ENCODE peak calls at places on chromosome 7, in six cellular contexts. C, Z, O, F, R and T are unnamed samples.

GRCh38 chr7:11290859-11291258 is 317.2 kb downstream of the PHF14 start:
- DNase-seq in Z (no peak), C (no peak), O (no peak), F (no peak), R (no peak), T (no peak)

GRCh38 chr7:34900891-34901493 is 136.3 kb downstream of the DPY19L1 start:
- DNase-seq in Z (no peak), C (peak), F (no peak), O (no peak), R (peak), T (no peak)

GRCh38 chr7:149714910-149715471 is 58.4 kb downstream of the ZNF467 start:
- DNase-seq in O (peak), Z (peak), C (no peak), R (no peak), F (peak), T (no peak)

GRCh38 chr7:7564323-7564780 is 2.3 kb upstream of the MIOS start:
- DNase-seq in R (no peak), F (no peak), O (no peak), Z (no peak), C (peak), T (peak)

GRCh38 chr7:128078309-128078708 is 47.1 kb upstream of the LRRC4 start:
- DNase-seq in O (no peak), C (no peak), R (no peak), F (no peak), Z (no peak), T (no peak)

GRCh38 chr7:101940830-101941229 is 123.4 kb downstream of the CUX1 start:
- DNase-seq in O (no peak), R (peak), C (no peak), F (no peak), Z (peak), T (no peak)

GRCh38 chr7:76011437-76011836 is 17.0 kb upstream of the TMEM120A start:
- DNase-seq in R (no peak), Z (no peak), F (no peak), O (no peak), C (no peak), T (no peak)

GRCh38 chr7:134571101-134571500 is 22.2 kb downstream of the AKR1B15 start:
- DNase-seq in R (no peak), C (no peak), Z (no peak), O (no peak), F (no peak), T (no peak)

GRCh38 chr7:79893991-79894390 is 240.6 kb upstream of the GNAI1 start:
- DNase-seq in C (no peak), R (no peak), O (no peak), Z (no peak), F (no peak), T (no peak)

GRCh38 chr7:42142089-42142488 is 94.9 kb downstream of the GLI3 start:
- DNase-seq in O (no peak), R (no peak), C (no peak), F (no peak), Z (no peak), T (no peak)

GRCh38 chr7:43204081-43204480 is 91.6 kb downstream of the HECW1 start:
- DNase-seq in C (no peak), R (no peak), O (no peak), F (no peak), Z (no peak), T (no peak)

GRCh38 chr7:155584763-155585531 is 38.6 kb upstream of the CNPY1 start:
- DNase-seq in C (no peak), F (no peak), O (peak), R (no peak), Z (peak), T (peak)

GRCh38 chr7:133649593-133649992 is 396.7 kb downstream of the EXOC4 start:
- DNase-seq in R (no peak), Z (no peak), O (no peak), F (no peak), C (no peak), T (no peak)

GRCh38 chr7:32140540-32140939 is 70.3 kb upstream of the PDE1C start:
- DNase-seq in O (no peak), R (no peak), F (no peak), Z (no peak), C (no peak), T (no peak)

GRCh38 chr7:24368161-24368560 is 84.2 kb downstream of the NPY start:
- DNase-seq in R (no peak), C (no peak), Z (no peak), F (no peak), O (no peak), T (no peak)

GRCh38 chr7:51009716-51010496 is 227.2 kb upstream of the GRB10 start:
- DNase-seq in O (no peak), Z (no peak), C (no peak), F (no peak), R (no peak), T (no peak)

GRCh38 chr7:158740013-158740656 is 35.5 kb upstream of the NCAPG2 start:
- DNase-seq in C (no peak), F (no peak), Z (peak), R (no peak), O (no peak), T (peak)

GRCh38 chr7:131071786-131072504 is 255.7 kb upstream of the MKLN1 start:
- DNase-seq in O (no peak), Z (peak), C (no peak), R (peak), F (no peak), T (no peak)

GRCh38 chr7:24824896-24825295 is 67.6 kb upstream of the GSDME start:
- DNase-seq in F (no peak), R (no peak), O (no peak), C (no peak), Z (no peak), T (no peak)

GRCh38 chr7:26891400-26892355 is 27.3 kb upstream of the SKAP2 start:
- DNase-seq in C (no peak), F (no peak), Z (no peak), R (no peak), O (no peak), T (no peak)

DNA sequence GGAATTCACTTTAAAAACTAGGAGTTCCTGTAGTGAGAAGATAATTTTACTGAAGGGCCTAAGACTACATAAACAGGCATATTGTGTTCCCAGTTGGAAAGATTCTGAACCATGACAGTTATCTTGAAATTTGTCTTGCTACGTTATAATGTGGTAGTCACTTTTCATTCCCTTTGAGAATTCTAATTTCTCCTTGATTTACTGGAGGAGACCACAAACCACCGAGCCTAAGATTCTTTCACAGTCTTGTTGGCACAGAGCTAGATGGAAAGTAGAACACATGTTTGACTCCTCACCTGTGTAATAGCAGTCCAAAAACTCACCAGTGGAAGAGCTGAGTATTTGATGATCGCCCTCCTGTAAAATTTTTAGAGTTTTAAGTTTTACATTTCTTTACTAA is 4.9 kb downstream of the ARMC10 start:
- DNase-seq in C (no peak), R (no peak), O (no peak), Z (no peak), F (no peak), T (no peak)
- H3K27ac ChIP-seq in C (no peak), R (no peak), O (no peak), Z (no peak), F (no peak), T (no peak)

GRCh38 chr7:84637568-84638338 is 443.2 kb upstream of the SEMA3A start:
- DNase-seq in Z (no peak), F (peak), O (no peak), C (no peak), R (peak), T (no peak)

GRCh38 chr7:84647797-84648762 is 453.5 kb upstream of the SEMA3A start:
- DNase-seq in O (no peak), C (no peak), Z (no peak), R (no peak), F (no peak), T (no peak)

GRCh38 chr7:84638339-84638697 is 443.7 kb upstream of the SEMA3A start:
- DNase-seq in C (no peak), R (no peak), Z (no peak), O (no peak), F (no peak), T (no peak)

GRCh38 chr7:84640637-84641036 is 446.0 kb upstream of the SEMA3A start:
- DNase-seq in F (no peak), C (no peak), O (no peak), R (peak), Z (no peak), T (no peak)

DNA sequence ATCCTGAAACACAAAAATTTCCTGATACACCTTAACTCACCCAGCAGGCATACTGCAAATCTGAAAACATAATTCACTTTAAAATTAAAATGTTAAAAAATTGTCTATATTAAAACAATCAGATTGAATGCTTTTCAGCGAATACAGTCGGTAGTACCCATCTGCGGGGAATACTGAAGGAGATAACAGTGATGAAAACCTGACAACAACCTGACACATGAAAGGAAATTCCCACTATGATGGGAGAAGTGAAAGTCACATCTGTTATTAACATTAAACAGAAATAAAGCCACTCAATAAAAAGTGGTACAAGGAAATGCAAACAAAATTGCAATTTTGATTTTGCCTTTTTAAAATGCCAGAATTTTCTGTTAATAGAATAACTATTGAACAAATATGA is 448.0 kb upstream of the SEMA3A start:
- DNase-seq in O (no peak), C (no peak), F (no peak), R (no peak), Z (no peak), T (no peak)
- TF ChIP-seq POLR2AphosphoS5 in O (no peak), C (no peak), F (no peak), R (no peak), Z (no peak), T (no peak)

GRCh38 chr7:126449621-126450268 is 803.0 kb downstream of the GRM8 start:
- DNase-seq in F (no peak), O (no peak), Z (no peak), C (no peak), R (no peak), T (no peak)

GRCh38 chr7:126445991-126446390 is 806.8 kb downstream of the GRM8 start:
- DNase-seq in O (no peak), Z (no peak), C (no peak), R (no peak), F (no peak), T (no peak)

GRCh38 chr7:126447984-126448383 is 804.8 kb downstream of the GRM8 start:
- DNase-seq in R (no peak), O (no peak), F (no peak), C (no peak), Z (no peak), T (no peak)

GRCh38 chr7:126450269-126450671 is 802.5 kb downstream of the GRM8 start:
- DNase-seq in R (no peak), C (no peak), Z (no peak), O (no peak), F (no peak), T (no peak)
- H3K27ac ChIP-seq in R (no peak), C (no peak), Z (no peak), O (no peak), F (no peak), T (no peak)

GRCh38 chr7:157335256-157335655 is 1.5 kb upstream of the DNAJB6 start:
- DNase-seq in F (no peak), C (no peak), R (no peak), Z (no peak), O (no peak), T (no peak)

GRCh38 chr7:157337316-157338149 is 729 bp downstream of the DNAJB6 start:
- DNase-seq in Z (peak), F (peak), C (no peak), R (no peak), O (peak), T (no peak)

GRCh38 chr7:157335991-157336382 is 817 bp upstream of the DNAJB6 start:
- DNase-seq in F (peak), C (no peak), O (no peak), Z (no peak), R (peak), T (no peak)

GRCh38 chr7:157336383-157337315 is at the start of gene DNAJB6:
- DNase-seq in R (peak), O (peak), C (peak), Z (peak), F (peak), T (peak)

DNA sequence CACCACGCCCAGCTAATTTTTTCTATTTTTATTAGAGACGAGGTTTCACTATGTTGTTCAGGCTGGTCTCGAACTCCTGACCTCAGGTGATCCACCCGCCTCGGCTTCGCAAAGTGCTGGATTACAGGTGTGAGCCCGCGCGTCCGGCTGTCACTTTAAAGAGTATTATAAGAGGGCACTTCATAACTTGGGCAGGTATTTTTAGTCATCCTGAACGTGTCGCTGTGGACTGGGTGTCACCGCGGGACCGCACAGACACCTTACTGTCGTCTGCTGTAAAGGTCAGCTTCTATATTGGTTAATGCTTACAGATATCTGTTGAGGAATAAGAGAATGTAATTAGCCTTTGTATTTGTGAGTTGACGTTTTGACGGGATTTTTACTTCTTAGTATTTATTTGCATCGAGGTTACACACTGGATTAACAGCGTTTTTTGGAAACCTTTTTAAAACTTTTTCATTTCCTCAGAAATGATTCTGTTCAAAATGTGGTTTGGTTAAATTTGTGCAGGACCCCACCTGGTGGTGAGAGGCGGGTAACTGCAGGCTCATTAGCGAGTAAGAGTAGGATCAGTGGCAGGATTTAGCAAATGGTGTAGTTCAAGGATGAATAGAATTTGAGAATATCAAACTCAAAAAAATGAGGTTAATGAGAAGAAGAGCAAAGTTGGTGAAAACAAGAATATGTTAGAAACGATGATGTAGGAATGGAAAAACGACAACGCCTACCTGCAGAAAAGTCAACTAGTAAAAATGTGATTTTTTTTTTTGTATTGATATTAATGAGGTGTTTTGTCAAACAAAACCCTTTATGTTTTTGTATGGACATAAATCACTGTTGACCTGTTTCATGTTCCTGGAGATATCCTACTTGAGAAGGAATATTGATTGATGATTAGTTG is 3.2 kb downstream of the DNAJB6 start:
- DNase-seq in F (no peak), Z (peak), O (no peak), R (peak), C (peak), T (no peak)
- TF ChIP-seq POLR2AphosphoS5 in F (no peak), Z (no peak), O (no peak), R (no peak), C (no peak), T (no peak)

DNA sequence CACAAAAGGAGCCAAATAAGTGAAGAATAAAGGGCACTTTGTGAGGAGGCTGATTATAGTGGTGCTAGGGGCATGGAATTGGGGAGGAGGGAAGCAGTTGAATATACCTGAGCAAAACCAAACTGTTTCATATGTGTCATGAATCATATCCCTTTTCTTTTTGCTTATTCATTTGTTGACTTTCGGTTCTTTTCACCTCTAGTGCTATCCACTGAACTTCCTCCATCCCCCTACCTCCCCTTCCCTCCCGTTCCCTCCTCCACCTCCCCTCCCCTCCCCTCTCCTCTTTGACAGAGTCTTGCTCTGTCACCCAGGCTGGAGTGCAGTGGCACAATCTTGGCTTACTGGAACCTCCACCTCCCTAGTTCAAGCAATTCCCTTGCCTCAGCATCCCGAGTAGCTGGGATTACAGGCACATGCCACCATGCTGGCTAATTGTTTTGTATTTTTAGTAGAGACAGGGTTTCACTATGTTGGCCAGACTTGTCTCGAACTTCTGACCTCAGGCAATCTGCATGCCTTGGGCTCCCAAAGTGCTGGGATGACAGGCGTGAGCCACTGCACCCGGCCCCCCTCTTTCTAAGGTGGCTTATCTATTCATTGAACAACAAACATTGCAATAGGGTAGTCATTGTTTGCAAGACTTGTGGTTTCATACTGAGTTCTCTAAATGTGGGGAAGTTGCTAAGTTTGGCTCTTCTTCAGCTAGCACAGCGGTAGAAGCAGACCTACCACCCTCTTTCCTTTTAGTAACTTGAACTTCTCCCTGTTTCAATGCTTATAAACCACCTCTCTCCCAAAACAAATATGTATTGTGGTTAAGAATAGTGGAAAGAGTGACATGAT is 150.4 kb upstream of the PRPS1L1 start:
- DNase-seq in F (peak), Z (peak), O (no peak), R (no peak), C (no peak), T (peak)
- H3K27ac ChIP-seq in F (peak), Z (peak), O (no peak), R (no peak), C (no peak), T (peak)

GRCh38 chr7:40828686-40829085 is 693.9 kb downstream of the SUGCT start:
- DNase-seq in C (no peak), Z (no peak), F (no peak), O (no peak), R (no peak), T (no peak)
- TF ChIP-seq POLR2AphosphoS5 in C (no peak), Z (no peak), F (no peak), O (no peak), R (no peak), T (no peak)

DNA sequence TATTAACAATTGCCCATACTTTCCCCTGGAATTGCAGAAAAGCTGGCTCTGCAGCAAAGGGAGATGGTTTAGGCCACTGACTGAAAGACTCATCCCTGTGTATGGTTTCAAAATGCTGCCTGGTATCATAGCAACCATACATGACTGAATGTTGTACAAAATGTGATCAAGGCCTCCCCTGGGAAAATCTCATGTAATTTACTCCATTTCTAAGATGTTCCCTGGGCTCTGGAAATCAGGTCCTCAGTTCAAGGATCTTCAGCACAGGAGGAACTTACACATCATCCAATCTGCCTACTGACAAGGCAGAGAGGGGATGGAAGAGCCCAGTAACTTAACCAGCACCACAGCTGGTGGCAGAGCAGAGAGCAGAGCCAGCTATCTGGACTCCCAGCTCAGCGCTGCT is 111.8 kb downstream of the JAZF1 start:
- DNase-seq in Z (no peak), F (no peak), O (no peak), C (no peak), R (no peak), T (no peak)
- H3K27ac ChIP-seq in Z (peak), F (no peak), O (peak), C (no peak), R (no peak), T (no peak)